ENCODE peak calls at places on chromosomes 5 and 9, in eight cellular contexts. F is fibroblast of pulmonary artery, P is PC-3, V is heart right ventricle, Q is lung, Y is GM10248, N is cardiac fibroblast, H is sigmoid colon. L is an unnamed sample.

GRCh38 chr5:67696446-67696845 is 499.8 kb upstream of the CD180 start:
- DNase-seq in P (no peak), Q (no peak), Y (no peak), F (no peak), H (no peak), V (no peak), N (no peak), L (no peak)

GRCh38 chr5:891117-891836 is 1.3 kb downstream of the BRD9 start:
- DNase-seq in F (peak; percentile 6), N (no peak), V (no peak), P (peak; percentile 80), Q (no peak), Y (peak; percentile 54), H (peak; percentile 46), L (no peak)

GRCh38 chr5:52948418-52949076 is 40.6 kb upstream of the ITGA2 start:
- DNase-seq in F (peak; percentile 94), Y (peak; percentile 59), H (peak; percentile 66), P (peak; percentile 89), V (no peak), N (peak; percentile 93), Q (peak; percentile 60), L (peak; percentile 93)

GRCh38 chr5:58231041-58231440 is 228.8 kb downstream of the PLK2 start:
- DNase-seq in P (peak; percentile 32), Q (no peak), V (no peak), Y (no peak), F (no peak), N (no peak), H (no peak), L (no peak)

GRCh38 chr5:33441241-33441844 is 578 bp downstream of the TARS1 start:
- DNase-seq in F (no peak), H (no peak), Y (peak; percentile 33), V (no peak), P (peak; percentile 56), N (peak; percentile 85), Q (peak; percentile 31), L (no peak)

GRCh38 chr5:169350016-169350415 is 49.1 kb upstream of the SLIT3 start:
- DNase-seq in V (no peak), Q (no peak), P (peak; percentile 90), F (peak; percentile 65), H (no peak), N (peak; percentile 75), Y (no peak), L (peak; percentile 71)

GRCh38 chr9:127979333-127980055 is 1.3 kb downstream of the EEIG1 start:
- DNase-seq in Y (peak; percentile 67), V (no peak), F (peak; percentile 54), N (peak; percentile 57), P (peak; percentile 42), H (peak; percentile 85), Q (peak; percentile 50), L (peak; percentile 36)

GRCh38 chr5:120640793-120641192 is 176.7 kb downstream of the PRR16 start:
- DNase-seq in Y (no peak), V (no peak), Q (no peak), P (no peak), H (no peak), N (no peak), F (no peak), L (no peak)

GRCh38 chr9:98502311-98502975 is 206.3 kb downstream of the GABBR2 start:
- DNase-seq in N (peak; percentile 86), V (no peak), Y (no peak), F (peak; percentile 54), P (no peak), Q (peak; percentile 67), H (no peak), L (no peak)

GRCh38 chr9:76292246-76292645 is 102.0 kb downstream of the RFK start:
- DNase-seq in P (no peak), Q (no peak), N (peak; percentile 47), Y (no peak), H (no peak), V (no peak), F (peak; percentile 28), L (no peak)

GRCh38 chr5:98784411-98784810 is 10.9 kb downstream of the RGMB start:
- DNase-seq in H (no peak), N (no peak), P (no peak), F (no peak), Y (no peak), V (no peak), Q (no peak), L (no peak)

GRCh38 chr9:76868897-76869296 is 37.0 kb downstream of the PRUNE2 start:
- DNase-seq in P (no peak), Q (no peak), V (no peak), Y (no peak), H (no peak), F (no peak), N (no peak), L (peak; percentile 7)

GRCh38 chr5:7876867-7877266 is 7.9 kb downstream of the MTRR start:
- DNase-seq in Y (no peak), F (peak; percentile 24), P (peak; percentile 89), N (peak; percentile 70), V (no peak), Q (no peak), H (no peak), L (peak; percentile 51)

GRCh38 chr9:108300296-108301287 is 555.2 kb downstream of the ACTL7B start:
- DNase-seq in N (no peak), Q (no peak), F (no peak), P (no peak), Y (no peak), H (no peak), V (no peak), L (no peak)

GRCh38 chr9:85703398-85703797 is 38.4 kb downstream of the AGTPBP1 start:
- DNase-seq in Y (no peak), H (no peak), V (no peak), N (peak; percentile 12), Q (no peak), F (no peak), P (no peak), L (no peak)

GRCh38 chr5:145554399-145554798 is 280.7 kb downstream of the PRELID2 start:
- DNase-seq in Q (no peak), F (peak; percentile 51), H (no peak), N (peak; percentile 74), V (no peak), P (peak; percentile 72), Y (no peak), L (peak; percentile 87)

GRCh38 chr9:81690251-81690851 is 1.0 kb upstream of the TLE1 start:
- DNase-seq in P (peak; percentile 89), N (no peak), Y (no peak), Q (peak; percentile 52), V (peak; percentile 27), H (peak; percentile 81), F (peak; percentile 62), L (no peak)

GRCh38 chr5:164207646-164208045 is 702.2 kb downstream of the MAT2B start:
- DNase-seq in H (no peak), P (no peak), N (peak; percentile 53), Y (no peak), F (peak; percentile 29), Q (no peak), V (no peak), L (no peak)

GRCh38 chr9:128765499-128765898 is 6.2 kb downstream of the ZER1 start:
- DNase-seq in H (no peak), F (no peak), V (no peak), Y (no peak), Q (no peak), P (no peak), N (no peak), L (no peak)

GRCh38 chr5:110769282-110769681 is 30.5 kb downstream of the SLC25A46 start:
- DNase-seq in P (no peak), F (peak; percentile 90), N (peak; percentile 91), H (no peak), Q (no peak), Y (no peak), V (no peak), L (no peak)

GRCh38 chr5:96528816-96529474 is 95.9 kb upstream of the PCSK1 start:
- DNase-seq in V (no peak), N (no peak), P (no peak), Q (no peak), Y (no peak), F (no peak), H (no peak), L (no peak)

GRCh38 chr5:114223866-114224265 is 138.0 kb upstream of the KCNN2 start:
- DNase-seq in Q (no peak), N (peak; percentile 58), P (peak; percentile 58), H (no peak), F (peak; percentile 38), V (no peak), Y (no peak), L (peak; percentile 3)
- TF ChIP-seq CTCF in Q (no peak), N (peak; percentile 59), P (peak; percentile 60), H (no peak), F (peak; percentile 46), V (peak; percentile 44), Y (peak; percentile 36), L (peak; percentile 29)

DNA sequence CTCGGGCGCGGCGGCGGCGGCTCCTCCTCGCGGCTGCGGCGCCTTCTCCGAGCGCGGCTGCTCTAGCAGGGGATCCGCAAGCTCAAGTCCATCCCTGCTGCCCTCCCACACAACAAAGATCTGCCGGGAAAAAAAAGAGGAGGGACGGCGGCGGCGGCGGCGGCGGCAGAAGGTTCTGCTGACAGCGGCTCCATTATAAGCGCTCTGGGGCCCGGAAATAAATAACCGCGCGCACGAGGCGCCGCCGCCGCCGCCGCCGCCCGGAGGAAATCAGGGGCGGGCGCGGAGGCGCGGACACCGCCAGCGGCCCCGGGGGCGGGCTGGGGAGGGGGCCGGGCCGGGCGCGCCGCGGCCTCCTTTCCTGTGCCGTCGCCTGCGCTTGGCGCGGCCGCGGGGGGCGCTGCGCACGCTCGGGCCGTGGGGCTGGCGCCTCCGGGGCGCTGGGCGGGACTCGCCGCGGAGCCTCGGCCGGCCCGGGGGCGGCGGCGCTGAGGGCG is at the start of gene ANKH:
- DNase-seq in P (peak; percentile 83), H (peak; percentile 88), Y (peak; percentile 89), Q (peak; percentile 70), N (peak; percentile 74), V (peak; percentile 85), F (peak; percentile 75), L (peak; percentile 83)
- TF ChIP-seq CTCF in P (no peak), H (no peak), Y (peak; percentile 83), Q (no peak), N (peak; percentile 6), V (peak; percentile 17), F (no peak), L (peak; percentile 23)

DNA sequence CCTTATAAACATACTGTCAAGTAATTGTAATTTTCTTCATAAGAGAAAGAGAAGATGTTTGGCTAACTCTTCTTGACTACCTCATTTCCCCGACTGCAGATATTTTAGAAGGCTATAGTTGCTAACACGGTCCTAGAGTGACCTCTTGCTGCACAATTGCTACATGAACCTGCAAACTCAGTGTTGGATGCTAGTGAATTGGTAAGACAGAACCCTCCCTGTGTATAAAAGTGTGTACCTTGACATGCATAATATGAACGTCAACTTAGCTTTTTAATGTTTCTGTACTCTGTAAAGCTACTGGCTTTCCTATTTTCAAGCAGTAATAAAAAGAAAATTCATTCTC is 46.7 kb upstream of the CER1 start:
- DNase-seq in H (no peak), Y (no peak), Q (no peak), P (peak; percentile 63), F (peak; percentile 65), V (no peak), N (peak; percentile 55), L (peak; percentile 37)
- TF ChIP-seq CTCF in H (no peak), Y (peak; percentile 37), Q (no peak), P (peak; percentile 65), F (peak; percentile 46), V (peak; percentile 36), N (peak; percentile 43), L (peak; percentile 49)

DNA sequence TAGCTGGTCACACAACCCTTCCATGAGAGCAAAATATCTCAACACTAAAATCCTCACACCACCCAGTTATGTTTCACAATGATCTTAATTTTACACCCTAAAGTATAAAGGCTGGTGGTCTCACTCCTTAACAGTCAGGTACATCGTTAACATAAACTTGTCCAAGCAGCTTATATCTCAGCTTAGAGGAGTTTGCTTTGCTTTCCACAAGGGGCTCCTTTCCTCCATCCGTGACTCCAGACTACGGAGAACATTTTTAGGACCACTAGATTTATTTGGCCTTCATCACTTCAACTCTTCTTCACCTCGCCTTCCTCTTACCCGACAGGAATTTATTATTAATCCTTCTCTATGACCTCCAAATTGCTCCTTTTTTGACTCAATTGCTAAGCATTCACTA is 1014.1 kb upstream of the NUDT12 start:
- DNase-seq in Q (no peak), F (no peak), P (no peak), Y (no peak), N (no peak), H (no peak), V (no peak), L (no peak)
- TF ChIP-seq CTCF in Q (no peak), F (no peak), P (no peak), Y (no peak), N (no peak), H (no peak), V (no peak), L (no peak)

L was measured in astrocyte of the spinal cord.